ENCODE peak calls at places on chromosomes 2 and 18, in four cellular contexts. E is activated naive CD8-positive, alpha-beta T cell treated with anti-CD3 and anti-CD28 coated beads, Interleukin-2, amount 10 ng/mL, durations not matched to agents 7 days and 5 days; V is A549; F is neural crest cell. M is an unnamed sample.

GRCh38 chr2:34337735-34338134 is 738.6 kb upstream of the FAM98A start:
- DNase-seq in V (no peak), F (no peak), E (no peak), M (no peak)

GRCh38 chr2:15806801-15807417 is 133.4 kb upstream of the MYCN start:
- DNase-seq in F (no peak), E (no peak), V (no peak), M (no peak)

GRCh38 chr18:26546170-26546874 is 2.0 kb downstream of the KCTD1 start:
- DNase-seq in V (peak; percentile 21), E (no peak), F (no peak), M (no peak)

GRCh38 chr2:63049291-63050185 is 1.1 kb upstream of the OTX1 start:
- DNase-seq in F (peak; percentile 18), V (peak; percentile 64), E (peak; percentile 51), M (no peak)

GRCh38 chr2:239203443-239204142 is 197.2 kb downstream of the HDAC4 start:
- DNase-seq in E (peak; percentile 1), V (no peak), F (no peak), M (no peak)

GRCh38 chr2:196486145-196486544 is 153.4 kb upstream of the CCDC150 start:
- DNase-seq in F (no peak), E (no peak), V (no peak), M (no peak)

GRCh38 chr18:24831871-24832665 is 371.6 kb downstream of the HRH4 start:
- DNase-seq in V (no peak), E (no peak), F (no peak), M (no peak)

GRCh38 chr2:96083064-96083889 is 33.1 kb downstream of the ADRA2B start:
- DNase-seq in V (no peak), F (no peak), E (peak; percentile 23), M (peak; percentile 38)

GRCh38 chr18:74276609-74277008 is 15.2 kb downstream of the CYB5A start:
- DNase-seq in E (no peak), F (no peak), V (no peak), M (no peak)

GRCh38 chr18:12474876-12475275 is 67.1 kb downstream of the PRELID3A start:
- DNase-seq in E (no peak), V (no peak), F (no peak), M (no peak)

GRCh38 chr2:96156011-96156820 is 11.0 kb upstream of the DUSP2 start:
- DNase-seq in V (no peak), E (no peak), F (no peak), M (no peak)

GRCh38 chr2:126889501-126890135 is 9.1 kb upstream of the TEX51 start:
- DNase-seq in V (no peak), E (no peak), F (no peak), M (no peak)

GRCh38 chr2:32363588-32363987 is 6.8 kb downstream of the BIRC6 start:
- DNase-seq in E (no peak), V (no peak), F (no peak), M (no peak)

GRCh38 chr2:10303174-10303633 is 500 bp downstream of the HPCAL1 start:
- DNase-seq in E (no peak), F (peak; percentile 16), V (no peak), M (peak; percentile 64)

GRCh38 chr2:105563000-105563719 is 164.3 kb upstream of the FHL2 start:
- DNase-seq in V (no peak), F (no peak), E (no peak), M (no peak)

GRCh38 chr2:209721497-209721896 is 50.1 kb upstream of the UNC80 start:
- DNase-seq in F (no peak), E (no peak), V (no peak), M (no peak)

GRCh38 chr18:58497845-58498244 is 131.0 kb downstream of the ALPK2 start:
- DNase-seq in V (no peak), F (no peak), E (no peak), M (no peak)

GRCh38 chr2:191171708-191172355 is 21.0 kb upstream of the STAT4 start:
- DNase-seq in E (no peak), F (no peak), V (peak; percentile 92), M (no peak)

GRCh38 chr2:153098073-153098472 is 379.7 kb downstream of the ARL6IP6 start:
- DNase-seq in F (no peak), V (no peak), E (no peak), M (no peak)

GRCh38 chr18:48805826-48806535 is 144.8 kb downstream of the SMAD7 start:
- DNase-seq in V (no peak), E (peak; percentile 15), F (no peak), M (no peak)

GRCh38 chr18:61606759-61607158 is 273.5 kb downstream of the CDH20 start:
- DNase-seq in V (peak; percentile 74), E (no peak), F (no peak), M (peak; percentile 61)

GRCh38 chr2:38875227-38875575 is 533 bp downstream of the DHX57 start:
- DNase-seq in V (no peak), F (no peak), E (no peak), M (no peak)

GRCh38 chr2:19902272-19902730 is 518 bp upstream of the TTC32 start:
- DNase-seq in E (no peak), V (peak; percentile 15), F (no peak), M (no peak)

GRCh38 chr2:9674931-9675330 is 44.1 kb upstream of the YWHAQ start:
- DNase-seq in E (no peak), V (no peak), F (no peak), M (no peak)

GRCh38 chr2:62217980-62218379 is 22.1 kb downstream of the B3GNT2 start:
- DNase-seq in V (no peak), F (no peak), E (no peak), M (no peak)

GRCh38 chr2:223214721-223215120 is 162.7 kb downstream of the KCNE4 start:
- DNase-seq in F (no peak), E (no peak), V (no peak), M (no peak)

GRCh38 chr2:200578778-200579177 is 7.0 kb upstream of the AOX1 start:
- DNase-seq in F (no peak), E (no peak), V (peak; percentile 44), M (no peak)

GRCh38 chr2:50720695-50721314 is 311.1 kb downstream of the NRXN1 start:
- DNase-seq in E (no peak), F (no peak), V (no peak), M (no peak)

GRCh38 chr2:146246017-146246733 is 1598.7 kb upstream of the ACVR2A start:
- DNase-seq in F (no peak), V (no peak), E (no peak), M (no peak)

GRCh38 chr18:69215151-69215550 is 185.5 kb upstream of the DOK6 start:
- DNase-seq in E (no peak), V (no peak), F (no peak), M (no peak)

GRCh38 chr2:154697422-154698237 is 865 bp upstream of the KCNJ3 start:
- DNase-seq in F (peak; percentile 20), E (peak; percentile 27), V (no peak), M (no peak)